ENCODE peak calls at places on chromosome X, in six cellular contexts. M is astrocyte of the cerebellum; S is EL; G is stimulated activated CD8-positive, alpha-beta memory T cell treated with anti-CD3 and anti-CD28 coated beads, Interleukin-4, amount 100 ng/mL, for 24 hours; Q is AG08395; K is lung microvascular endothelial cell. I is an unnamed sample.

GRCh38 chrX:65706041-65706828 is 38.8 kb downstream of the MSN start:
- DNase-seq in M (no peak), S (peak), G (peak), Q (peak), K (peak), I (no peak)

GRCh38 chrX:19479458-19479857 is 35.9 kb downstream of the MAP3K15 start:
- DNase-seq in M (no peak), S (no peak), G (no peak), Q (no peak), K (no peak), I (no peak)

GRCh38 chrX:39814391-39814790 is 283.4 kb downstream of the BCOR start:
- DNase-seq in M (no peak), S (peak), G (no peak), Q (peak), K (peak), I (peak)

GRCh38 chrX:135410861-135411627 is 10.7 kb upstream of the SMIM10L2A start:
- DNase-seq in M (no peak), S (no peak), G (no peak), Q (no peak), K (peak), I (no peak)

GRCh38 chrX:142001934-142002333 is 98.2 kb downstream of the MAGEC1 start:
- DNase-seq in M (no peak), S (peak), G (no peak), Q (no peak), K (no peak), I (no peak)

GRCh38 chrX:148049441-148049840 is 68.3 kb downstream of the FMR1NB start:
- DNase-seq in M (peak), S (peak), G (no peak), Q (peak), K (peak), I (peak)

GRCh38 chrX:121851033-121851432 is 803.6 kb downstream of the GLUD2 start:
- DNase-seq in M (peak), S (peak), G (no peak), Q (no peak), K (no peak), I (no peak)

GRCh38 chrX:47643926-47644325 is 6.4 kb downstream of the ELK1 start:
- DNase-seq in M (no peak), S (no peak), G (no peak), Q (peak), K (peak), I (no peak)

GRCh38 chrX:107714196-107714811 is 61.3 kb downstream of the TSC22D3 start:
- DNase-seq in M (no peak), S (no peak), G (no peak), Q (no peak), K (no peak), I (no peak)

GRCh38 chrX:46180258-46180687 is 364.9 kb downstream of the ZNF674 start:
- DNase-seq in M (peak), S (peak), G (no peak), Q (peak), K (no peak), I (no peak)

GRCh38 chrX:136202889-136203288 is 48.3 kb downstream of the MAP7D3 start:
- DNase-seq in M (no peak), S (peak), G (no peak), Q (peak), K (no peak), I (no peak)

GRCh38 chrX:10106801-10107200 is 50.0 kb upstream of the CLCN4 start:
- DNase-seq in M (no peak), S (no peak), G (no peak), Q (no peak), K (no peak), I (no peak)

GRCh38 chrX:53714580-53715335 is 28.2 kb upstream of the HUWE1 start:
- DNase-seq in M (peak), S (peak), G (peak), Q (no peak), K (no peak), I (no peak)

GRCh38 chrX:130645955-130646583 is 244.3 kb downstream of the RBMX2 start:
- DNase-seq in M (no peak), S (no peak), G (no peak), Q (no peak), K (no peak), I (no peak)

GRCh38 chrX:67961516-67961915 is 417.7 kb downstream of the AR start:
- DNase-seq in M (no peak), S (no peak), G (no peak), Q (no peak), K (no peak), I (no peak)

GRCh38 chrX:108261541-108262218 is 170.1 kb downstream of the ATG4A start:
- DNase-seq in M (no peak), S (peak), G (no peak), Q (no peak), K (peak), I (no peak)

GRCh38 chrX:129939986-129940385 is 34.0 kb downstream of the UTP14A start:
- DNase-seq in M (no peak), S (no peak), G (no peak), Q (no peak), K (no peak), I (no peak)

GRCh38 chrX:96619588-96619987 is 65.1 kb upstream of the DIAPH2 start:
- DNase-seq in M (no peak), S (peak), G (no peak), Q (no peak), K (no peak), I (no peak)